ENCODE peak calls at places on chromosomes 7 and 10, in ten cellular contexts. M is LNCaP clone FGC; P is BE2C; U is naive thymus-derived CD4-positive, alpha-beta T cell; D is hepatocyte; T is astrocyte of the spinal cord; Q is left ventricle myocardium inferior; V is PC-9; W is sigmoid colon; X is tibial artery. E is an unnamed sample.

GRCh38 chr10:45547966-45548513 is 124.5 kb downstream of the ZFAND4 start:
- DNase-seq in M (no peak), U (no peak), Q (no peak), T (no peak), P (no peak), D (no peak), X (no peak), V (no peak), W (no peak), E (no peak)

GRCh38 chr10:122326385-122326784 is 48.1 kb upstream of the PLEKHA1 start:
- DNase-seq in W (no peak), Q (no peak), P (no peak), T (no peak), X (no peak), U (no peak), M (no peak), V (no peak), D (no peak), E (no peak)

GRCh38 chr7:38330861-38331709 is 57.6 kb upstream of the TARP start:
- DNase-seq in U (no peak), W (no peak), M (no peak), T (no peak), D (no peak), V (no peak), P (no peak), X (no peak), Q (no peak), E (no peak)

GRCh38 chr7:24024689-24025088 is 259.3 kb upstream of the NPY start:
- DNase-seq in D (no peak), X (no peak), P (no peak), Q (no peak), M (no peak), V (no peak), W (no peak), U (no peak), T (no peak), E (no peak)

GRCh38 chr10:14063531-14064317 is 267.0 kb downstream of the FRMD4A start:
- DNase-seq in U (no peak), Q (no peak), P (no peak), X (peak; percentile 44), D (peak; percentile 47), W (peak; percentile 69), V (peak; percentile 36), M (no peak), T (peak; percentile 89), E (peak; percentile 44)

GRCh38 chr10:69446650-69447151 is 4.6 kb upstream of the TSPAN15 start:
- DNase-seq in V (peak; percentile 98), X (no peak), W (peak; percentile 42), P (no peak), U (no peak), D (peak; percentile 75), T (peak; percentile 70), M (peak; percentile 82), Q (no peak), E (peak; percentile 80)

GRCh38 chr7:107505997-107506682 is 36.3 kb downstream of the GPR22 start:
- DNase-seq in D (peak; percentile 68), W (no peak), Q (no peak), P (no peak), U (no peak), T (peak; percentile 24), V (peak; percentile 83), X (no peak), M (peak; percentile 84), E (no peak)

GRCh38 chr7:139505563-139505962 is 17.9 kb upstream of the CLEC2L start:
- DNase-seq in D (no peak), M (no peak), Q (no peak), X (no peak), V (no peak), P (peak; percentile 22), U (no peak), W (no peak), T (no peak), E (peak; percentile 18)

GRCh38 chr7:26278769-26279168 is 12.9 kb upstream of the SNX10 start:
- DNase-seq in V (peak; percentile 47), X (no peak), M (no peak), P (no peak), T (no peak), W (no peak), Q (no peak), D (no peak), U (no peak), E (peak; percentile 16)

GRCh38 chr7:26280723-26281122 is 10.9 kb upstream of the SNX10 start:
- DNase-seq in P (no peak), Q (no peak), W (no peak), V (no peak), M (no peak), T (no peak), X (no peak), D (no peak), U (no peak), E (no peak)

GRCh38 chr7:26275213-26275612 is 16.4 kb upstream of the SNX10 start:
- DNase-seq in W (no peak), V (no peak), U (no peak), D (no peak), X (no peak), P (no peak), M (no peak), Q (no peak), T (no peak), E (no peak)

GRCh38 chr7:26280097-26280496 is 11.6 kb upstream of the SNX10 start:
- DNase-seq in D (no peak), X (no peak), P (no peak), V (no peak), M (no peak), Q (no peak), W (no peak), U (no peak), T (no peak), E (no peak)

GRCh38 chr7:26279405-26279804 is 12.3 kb upstream of the SNX10 start:
- DNase-seq in D (no peak), P (no peak), T (no peak), W (no peak), X (no peak), M (no peak), V (no peak), Q (no peak), U (no peak), E (peak; percentile 24)
- H3K4me3 ChIP-seq in D (no peak overlapping the region), P (no peak overlapping the region), T (no peak overlapping the region), W (no peak overlapping the region), X (no peak overlapping the region), M (no peak overlapping the region), V (no peak overlapping the region), Q (no peak overlapping the region), U (no peak overlapping the region), E (no peak overlapping the region)

GRCh38 chr7:50292763-50293162 is 11.8 kb upstream of the IKZF1 start:
- DNase-seq in Q (no peak), W (no peak), T (no peak), U (no peak), P (no peak), V (no peak), M (no peak), X (no peak), D (no peak), E (no peak)

GRCh38 chr7:50296799-50297198 is 7.7 kb upstream of the IKZF1 start:
- DNase-seq in M (no peak), W (no peak), D (no peak), T (no peak), U (no peak), X (no peak), V (no peak), P (no peak), Q (no peak), E (no peak)

GRCh38 chr7:50292165-50292757 is 12.3 kb upstream of the IKZF1 start:
- DNase-seq in D (no peak), Q (no peak), W (no peak), U (no peak), P (no peak), M (no peak), T (no peak), X (no peak), V (no peak), E (no peak)

GRCh38 chr7:50295133-50295532 is 9.4 kb upstream of the IKZF1 start:
- DNase-seq in M (no peak), T (no peak), D (no peak), Q (no peak), U (no peak), P (no peak), W (no peak), X (no peak), V (no peak), E (no peak)

DNA sequence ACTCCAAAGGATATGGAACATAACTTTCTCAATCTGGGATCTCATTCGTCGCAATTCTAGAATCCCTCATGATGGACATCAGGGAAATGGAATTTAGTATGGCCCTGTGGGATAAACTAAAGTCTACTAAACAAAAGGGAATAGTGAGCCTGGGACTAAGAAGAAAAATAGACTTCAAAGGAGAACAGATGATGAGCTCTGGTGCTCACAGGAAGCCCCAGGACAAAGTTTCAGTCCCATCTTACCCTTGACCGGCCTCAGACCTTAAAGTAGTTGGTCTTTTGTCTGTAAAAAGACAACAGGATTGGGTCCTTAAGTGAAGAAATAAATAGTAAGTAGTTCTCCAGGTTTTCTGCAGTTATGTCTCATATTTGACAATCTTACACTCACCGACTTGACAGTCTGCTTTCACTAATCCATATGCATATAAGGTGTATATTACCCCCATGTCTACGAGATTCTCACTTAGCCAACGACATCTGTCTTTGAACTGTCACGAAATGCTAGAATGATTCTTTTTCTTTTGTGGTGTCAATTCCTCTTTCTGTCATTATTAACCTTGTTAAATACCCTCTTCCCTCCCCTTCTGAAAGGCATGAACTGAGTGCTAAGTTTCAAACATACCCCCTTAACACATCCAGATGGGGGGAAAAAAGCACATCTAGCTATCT is 10.9 kb upstream of the IKZF1 start:
- DNase-seq in T (no peak), P (no peak), Q (no peak), U (no peak), X (no peak), M (no peak), D (no peak), W (no peak), V (no peak), E (no peak)
- H3K4me3 ChIP-seq in T (no peak overlapping the region), P (no peak overlapping the region), Q (no peak overlapping the region), U (no peak overlapping the region), X (no peak overlapping the region), M (no peak overlapping the region), D (no peak overlapping the region), W (no peak overlapping the region), V (no peak overlapping the region), E (no peak overlapping the region)

DNA sequence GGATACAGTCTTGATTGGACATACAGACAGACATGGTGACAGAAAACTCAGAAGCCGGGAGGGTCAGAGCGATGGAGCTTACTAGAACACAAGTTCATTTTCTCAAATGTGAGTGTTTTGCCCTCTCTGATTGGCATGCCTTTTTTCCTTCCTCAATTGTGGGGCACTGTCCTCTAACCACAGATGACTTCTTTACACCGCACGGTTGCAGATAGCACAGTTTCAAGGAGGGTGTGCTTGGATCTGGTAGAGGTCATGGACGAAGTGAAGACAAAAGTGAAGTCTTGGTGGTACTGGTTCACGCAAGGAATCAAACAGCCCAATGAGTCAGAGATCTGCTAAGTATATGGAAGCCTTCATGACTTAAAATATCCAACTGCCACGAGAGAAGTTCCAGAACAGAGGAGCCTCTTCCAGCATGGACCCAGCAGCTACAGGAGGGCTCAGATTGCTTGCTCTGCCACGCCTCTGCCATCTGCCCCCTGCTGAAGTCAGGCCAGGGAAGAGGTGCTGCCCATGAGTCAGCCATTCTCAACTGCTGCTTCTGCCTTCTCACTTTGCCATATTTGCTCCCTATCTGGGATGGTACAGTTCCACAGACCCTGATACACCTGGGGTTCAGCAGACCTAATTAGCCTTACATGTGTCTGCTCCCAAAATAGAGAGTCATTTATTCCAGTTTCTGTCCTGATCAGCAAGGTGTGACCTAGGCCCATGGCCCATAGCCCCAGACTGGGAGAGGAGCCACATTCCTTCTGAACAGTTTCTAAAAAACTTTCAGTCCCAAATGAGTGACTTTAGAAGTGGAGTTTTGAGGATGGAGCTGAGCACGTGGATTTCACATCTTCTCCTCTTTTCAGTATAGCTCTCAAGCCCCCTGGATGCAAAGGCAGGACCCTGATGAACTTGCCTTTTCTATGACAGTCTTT is 413.8 kb downstream of the KCNMA1 start:
- DNase-seq in V (no peak), Q (no peak), P (no peak), T (no peak), M (no peak), W (peak; percentile 75), U (no peak), D (no peak), X (no peak), E (no peak)
- H3K4me3 ChIP-seq in V (no peak overlapping the region), Q (no peak overlapping the region), P (no peak overlapping the region), T (no peak overlapping the region), M (no peak overlapping the region), W (no peak overlapping the region), U (no peak overlapping the region), D (no peak overlapping the region), X (no peak overlapping the region), E (no peak overlapping the region)

GRCh38 chr7:100546129-100546867 is 7.3 kb downstream of the AGFG2 start:
- DNase-seq in D (peak; percentile 49), X (no peak), P (no peak), W (no peak), U (no peak), V (peak; percentile 90), M (peak; percentile 83), Q (no peak), T (no peak), E (no peak)
- H3K4me3 ChIP-seq in D (no peak overlapping the region), X (no peak overlapping the region), P (no peak overlapping the region), W (no peak overlapping the region), U (peak overlapping the region; percentile 7), V (peak overlapping the region; percentile 33), M (peak overlapping the region; percentile 37), Q (no peak overlapping the region), T (no peak overlapping the region), E (no peak overlapping the region)